ENCODE peak calls at places on chromosomes 7 and 10, in five cellular contexts. J is posterior cingulate gyrus, L is cerebellar cortex, X is NCI-H748 treated with DMSO at 0.1 percent for 48 hours, P is T-helper 1 cell. O is an unnamed sample.

GRCh38 chr10:86363184-86363832 is 3.3 kb downstream of the GRID1 start:
- DNase-seq in X (peak; percentile 23), P (no peak), J (peak; percentile 74), L (no peak), O (peak; percentile 78)

GRCh38 chr10:110843031-110843430 is 28.7 kb upstream of the PDCD4 start:
- DNase-seq in X (no peak), L (no peak), P (peak; percentile 32), J (no peak), O (no peak)

GRCh38 chr7:73736885-73737284 is 1.7 kb downstream of the ABHD11 start:
- DNase-seq in J (no peak), P (no peak), X (no peak), L (no peak), O (no peak)

GRCh38 chr7:113548137-113548536 is 370.7 kb downstream of the PPP1R3A start:
- DNase-seq in X (no peak), L (no peak), P (no peak), J (no peak), O (no peak)

GRCh38 chr7:100547872-100548271 is 8.9 kb downstream of the AGFG2 start:
- DNase-seq in L (no peak), P (no peak), J (no peak), X (no peak), O (no peak)

GRCh38 chr7:140081774-140082425 is 19.1 kb upstream of the PARP12 start:
- DNase-seq in J (no peak), L (no peak), X (no peak), P (no peak), O (no peak)

GRCh38 chr10:46234431-46235060 is 52.3 kb upstream of the ANTXRL start:
- DNase-seq in P (no peak), J (no peak), L (no peak), X (no peak), O (no peak)

GRCh38 chr10:84539244-84539643 is 210.9 kb downstream of the CCSER2 start:
- DNase-seq in X (no peak), P (no peak), L (no peak), J (no peak), O (no peak)

GRCh38 chr10:23694446-23694920 is 255.6 kb downstream of the OTUD1 start:
- DNase-seq in J (peak; percentile 33), L (no peak), P (no peak), X (no peak), O (no peak)

GRCh38 chr10:97320480-97321031 is 1.5 kb downstream of the FRAT1 start:
- DNase-seq in J (no peak), P (no peak), X (no peak), L (no peak), O (no peak)

GRCh38 chr7:66379761-66380160 is 174.6 kb downstream of the TPST1 start:
- DNase-seq in J (no peak), P (no peak), L (no peak), X (no peak), O (no peak)

GRCh38 chr7:66443946-66444345 is 184.7 kb upstream of the KCTD7 start:
- DNase-seq in L (no peak), J (no peak), X (no peak), P (no peak), O (no peak)

GRCh38 chr7:29871787-29872398 is 65.6 kb downstream of the WIPF3 start:
- DNase-seq in P (no peak), X (no peak), J (no peak), L (no peak), O (no peak)

GRCh38 chr10:123134058-123134914 is 1.5 kb upstream of the HMX3 start:
- DNase-seq in X (no peak), J (no peak), L (no peak), P (no peak), O (no peak)

GRCh38 chr7:73451780-73452398 is 18.3 kb downstream of the FZD9 start:
- DNase-seq in P (no peak), X (peak; percentile 40), J (no peak), L (peak; percentile 76), O (peak; percentile 73)

GRCh38 chr7:14858410-14858809 is 44.1 kb downstream of the DGKB start:
- DNase-seq in L (no peak), P (no peak), X (peak; percentile 73), J (no peak), O (no peak)

GRCh38 chr7:101169838-101170531 is 4.6 kb upstream of the VGF start:
- DNase-seq in J (peak; percentile 78), L (peak; percentile 69), X (peak; percentile 63), P (peak; percentile 65), O (peak; percentile 58)

GRCh38 chr7:38839846-38840245 is 69.1 kb downstream of the VPS41 start:
- DNase-seq in L (peak; percentile 7), J (no peak), X (no peak), P (no peak), O (no peak)

GRCh38 chr10:23293145-23293724 is 51.4 kb downstream of the C10orf67 start:
- DNase-seq in P (no peak), J (no peak), L (peak; percentile 33), X (peak; percentile 47), O (peak; percentile 58)

GRCh38 chr10:96493871-96494525 is 19.7 kb downstream of the TLL2 start:
- DNase-seq in X (no peak), P (no peak), L (no peak), J (no peak), O (no peak)

GRCh38 chr7:30743371-30744074 is 8.4 kb upstream of the INMT start:
- DNase-seq in X (no peak), J (no peak), P (no peak), L (peak; percentile 29), O (peak; percentile 64)

GRCh38 chr7:157485361-157485831 is 148.6 kb downstream of the DNAJB6 start:
- DNase-seq in P (no peak), L (no peak), J (no peak), X (no peak), O (no peak)

GRCh38 chr7:1814089-1814811 is 144.2 kb downstream of the ELFN1 start:
- DNase-seq in P (no peak), L (no peak), X (no peak), J (no peak), O (no peak)

GRCh38 chr7:44066111-44066460 is 719 bp upstream of the PGAM2 start:
- DNase-seq in P (no peak), L (no peak), J (no peak), X (no peak), O (no peak)

GRCh38 chr7:113308399-113308798 is 190.0 kb upstream of the SMIM30 start:
- DNase-seq in L (no peak), X (no peak), P (no peak), J (no peak), O (no peak)

GRCh38 chr7:151060416-151061234 is 1.2 kb downstream of the SLC4A2 start:
- DNase-seq in L (peak; percentile 38), P (no peak), X (no peak), J (peak; percentile 18), O (peak; percentile 68)